ENCODE peak calls at places on chromosome 14, in four cellular contexts. K is body of pancreas; I is hippocampal formation; D is CD4-positive, alpha-beta memory T cell. W is an unnamed sample.

GRCh38 chr14:76472199-76472723 is 96.3 kb downstream of the ESRRB start:
- DNase-seq in K (no peak), I (no peak), D (no peak), W (no peak)

GRCh38 chr14:52547526-52547925 is 4.8 kb downstream of the TXNDC16 start:
- DNase-seq in K (no peak), I (no peak), D (no peak), W (no peak)

GRCh38 chr14:23409966-23410635 is 2.0 kb upstream of the MYH6 start:
- DNase-seq in K (no peak), I (no peak), D (no peak), W (no peak)

GRCh38 chr14:34583525-34583924 is 44.0 kb upstream of the EAPP start:
- DNase-seq in K (no peak), I (no peak), D (no peak), W (no peak)

GRCh38 chr14:31070431-31070830 is 44.3 kb upstream of the STRN3 start:
- DNase-seq in K (no peak), I (no peak), D (no peak), W (no peak)

GRCh38 chr14:35998303-35998702 is 172.2 kb downstream of the BRMS1L start:
- DNase-seq in K (no peak), I (peak), D (no peak), W (no peak)

GRCh38 chr14:90630407-90630806 is 185.8 kb downstream of the TTC7B start:
- DNase-seq in K (no peak), I (no peak), D (no peak), W (no peak)

GRCh38 chr14:76153919-76154318 is 2.2 kb downstream of the GPATCH2L start:
- DNase-seq in K (no peak), I (no peak), D (no peak), W (no peak)

GRCh38 chr14:21199611-21200570 is 44.0 kb upstream of the OR5AU1 start:
- DNase-seq in K (no peak), I (no peak), D (no peak), W (no peak)

GRCh38 chr14:36848213-36848612 is 186.6 kb downstream of the PAX9 start:
- DNase-seq in K (no peak), I (no peak), D (no peak), W (no peak)

GRCh38 chr14:22448035-22448904 is 140.8 kb downstream of the DAD1 start:
- DNase-seq in K (no peak), I (no peak), D (no peak), W (no peak)

GRCh38 chr14:68733086-68733621 is 59.7 kb downstream of the ZFP36L1 start:
- DNase-seq in K (no peak), I (no peak), D (no peak), W (peak)

W was measured in globus pallidus.